ENCODE peak calls at places on chromosomes 16 and 17, in ten cellular contexts. One of them, this sample, is unnamed.

GRCh38 chr17:44353656-44354331 is 8.7 kb downstream of the GRN start:
- DNase-seq in mesendoderm: peak
- DNase-seq in pancreas: no peak
- DNase-seq in ascending aorta: no peak
- DNase-seq in CD4-positive, alpha-beta memory T cell: no peak
- DNase-seq in prostate gland: no peak
- DNase-seq in left lung: peak
- DNase-seq in AG04450: no peak
- DNase-seq in stomach: peak
- DNase-seq in H1: peak
- DNase-seq in this sample: peak

GRCh38 chr16:78024159-78024558 is 1.8 kb downstream of the CLEC3A start:
- DNase-seq in mesendoderm: no peak
- DNase-seq in AG04450: no peak
- DNase-seq in ascending aorta: no peak
- DNase-seq in H1: no peak
- DNase-seq in prostate gland: no peak
- DNase-seq in CD4-positive, alpha-beta memory T cell: no peak
- DNase-seq in pancreas: no peak
- DNase-seq in left lung: no peak
- DNase-seq in stomach: no peak
- DNase-seq in this sample: no peak

GRCh38 chr16:58123896-58124600 is 5.1 kb downstream of the CFAP20 start:
- DNase-seq in mesendoderm: no peak
- DNase-seq in stomach: no peak
- DNase-seq in AG04450: no peak
- DNase-seq in prostate gland: no peak
- DNase-seq in pancreas: no peak
- DNase-seq in H1: no peak
- DNase-seq in ascending aorta: no peak
- DNase-seq in left lung: no peak
- DNase-seq in CD4-positive, alpha-beta memory T cell: no peak
- DNase-seq in this sample: no peak

GRCh38 chr16:8103649-8104289 is 486.5 kb downstream of the TMEM114 start:
- DNase-seq in H1: no peak
- DNase-seq in pancreas: no peak
- DNase-seq in prostate gland: no peak
- DNase-seq in AG04450: no peak
- DNase-seq in stomach: no peak
- DNase-seq in ascending aorta: no peak
- DNase-seq in CD4-positive, alpha-beta memory T cell: no peak
- DNase-seq in left lung: no peak
- DNase-seq in mesendoderm: no peak
- DNase-seq in this sample: no peak

GRCh38 chr17:1197379-1197778 is 17.6 kb upstream of the ABR start:
- DNase-seq in CD4-positive, alpha-beta memory T cell: no peak
- DNase-seq in pancreas: no peak
- DNase-seq in ascending aorta: no peak
- DNase-seq in stomach: no peak
- DNase-seq in left lung: peak
- DNase-seq in H1: no peak
- DNase-seq in prostate gland: no peak
- DNase-seq in mesendoderm: no peak
- DNase-seq in AG04450: no peak
- DNase-seq in this sample: no peak

GRCh38 chr16:89114159-89114981 is 20.7 kb downstream of the ACSF3 start:
- DNase-seq in pancreas: no peak
- DNase-seq in left lung: peak
- DNase-seq in ascending aorta: no peak
- DNase-seq in CD4-positive, alpha-beta memory T cell: no peak
- DNase-seq in prostate gland: no peak
- DNase-seq in AG04450: no peak
- DNase-seq in H1: no peak
- DNase-seq in stomach: no peak
- DNase-seq in mesendoderm: peak
- DNase-seq in this sample: peak

GRCh38 chr16:12459401-12459791 is 344.3 kb downstream of the CPPED1 start:
- DNase-seq in CD4-positive, alpha-beta memory T cell: no peak
- DNase-seq in left lung: peak
- DNase-seq in pancreas: no peak
- DNase-seq in prostate gland: no peak
- DNase-seq in AG04450: no peak
- DNase-seq in H1: no peak
- DNase-seq in mesendoderm: no peak
- DNase-seq in stomach: peak
- DNase-seq in ascending aorta: peak
- DNase-seq in this sample: no peak

GRCh38 chr17:17347234-17347955 is 44.2 kb downstream of the NT5M start:
- DNase-seq in pancreas: no peak
- DNase-seq in mesendoderm: no peak
- DNase-seq in left lung: peak
- DNase-seq in H1: no peak
- DNase-seq in ascending aorta: no peak
- DNase-seq in stomach: peak
- DNase-seq in AG04450: no peak
- DNase-seq in CD4-positive, alpha-beta memory T cell: no peak
- DNase-seq in prostate gland: no peak
- DNase-seq in this sample: no peak

GRCh38 chr17:42438600-42439567 is 15.8 kb upstream of the CAVIN1 start:
- DNase-seq in ascending aorta: no peak
- DNase-seq in stomach: peak
- DNase-seq in left lung: no peak
- DNase-seq in mesendoderm: peak
- DNase-seq in CD4-positive, alpha-beta memory T cell: no peak
- DNase-seq in H1: no peak
- DNase-seq in AG04450: no peak
- DNase-seq in pancreas: no peak
- DNase-seq in prostate gland: no peak
- DNase-seq in this sample: no peak

GRCh38 chr16:80804451-80805383 is at the start of gene CDYL2:
- DNase-seq in H1: peak
- DNase-seq in AG04450: no peak
- DNase-seq in left lung: peak
- DNase-seq in prostate gland: peak
- DNase-seq in mesendoderm: no peak
- DNase-seq in CD4-positive, alpha-beta memory T cell: peak
- DNase-seq in ascending aorta: no peak
- DNase-seq in stomach: peak
- DNase-seq in pancreas: peak
- DNase-seq in this sample: no peak

GRCh38 chr16:86018487-86018886 is 119.5 kb downstream of the IRF8 start:
- DNase-seq in CD4-positive, alpha-beta memory T cell: no peak
- DNase-seq in ascending aorta: peak
- DNase-seq in H1: no peak
- DNase-seq in AG04450: no peak
- DNase-seq in mesendoderm: peak
- DNase-seq in stomach: no peak
- DNase-seq in left lung: no peak
- DNase-seq in pancreas: no peak
- DNase-seq in prostate gland: no peak
- DNase-seq in this sample: no peak

GRCh38 chr17:58763263-58763662 is 7.6 kb downstream of the PPM1E start:
- DNase-seq in left lung: no peak
- DNase-seq in H1: no peak
- DNase-seq in mesendoderm: no peak
- DNase-seq in stomach: no peak
- DNase-seq in AG04450: no peak
- DNase-seq in prostate gland: no peak
- DNase-seq in CD4-positive, alpha-beta memory T cell: no peak
- DNase-seq in ascending aorta: no peak
- DNase-seq in pancreas: no peak
- DNase-seq in this sample: no peak

GRCh38 chr17:58757162-58757613 is 1.5 kb downstream of the PPM1E start:
- DNase-seq in CD4-positive, alpha-beta memory T cell: no peak
- DNase-seq in pancreas: no peak
- DNase-seq in ascending aorta: no peak
- DNase-seq in AG04450: no peak
- DNase-seq in stomach: no peak
- DNase-seq in prostate gland: no peak
- DNase-seq in left lung: no peak
- DNase-seq in H1: no peak
- DNase-seq in mesendoderm: no peak
- DNase-seq in this sample: no peak

GRCh38 chr17:58758890-58759289 is 3.2 kb downstream of the PPM1E start:
- DNase-seq in H1: no peak
- DNase-seq in stomach: no peak
- DNase-seq in mesendoderm: no peak
- DNase-seq in pancreas: no peak
- DNase-seq in left lung: no peak
- DNase-seq in ascending aorta: no peak
- DNase-seq in AG04450: no peak
- DNase-seq in prostate gland: no peak
- DNase-seq in CD4-positive, alpha-beta memory T cell: no peak
- DNase-seq in this sample: no peak

GRCh38 chr17:58759522-58759921 is 3.9 kb downstream of the PPM1E start:
- DNase-seq in left lung: no peak
- DNase-seq in pancreas: no peak
- DNase-seq in ascending aorta: no peak
- DNase-seq in H1: no peak
- DNase-seq in stomach: no peak
- DNase-seq in AG04450: no peak
- DNase-seq in CD4-positive, alpha-beta memory T cell: no peak
- DNase-seq in prostate gland: no peak
- DNase-seq in mesendoderm: no peak
- DNase-seq in this sample: no peak

GRCh38 chr17:58760248-58760647 is 4.6 kb downstream of the PPM1E start:
- DNase-seq in mesendoderm: no peak
- DNase-seq in ascending aorta: no peak
- DNase-seq in pancreas: no peak
- DNase-seq in H1: no peak
- DNase-seq in stomach: no peak
- DNase-seq in AG04450: no peak
- DNase-seq in prostate gland: no peak
- DNase-seq in CD4-positive, alpha-beta memory T cell: no peak
- DNase-seq in left lung: no peak
- DNase-seq in this sample: no peak
- H3K27ac ChIP-seq in mesendoderm: no peak
- H3K27ac ChIP-seq in ascending aorta: no peak
- H3K27ac ChIP-seq in pancreas: no peak
- H3K27ac ChIP-seq in H1: no peak
- H3K27ac ChIP-seq in stomach: no peak
- H3K27ac ChIP-seq in AG04450: no peak
- H3K27ac ChIP-seq in prostate gland: no peak
- H3K27ac ChIP-seq in CD4-positive, alpha-beta memory T cell: no peak
- H3K27ac ChIP-seq in left lung: no peak
- H3K27ac ChIP-seq in this sample: no peak

GRCh38 chr16:65038125-65038524 is 83.7 kb downstream of the CDH11 start:
- DNase-seq in CD4-positive, alpha-beta memory T cell: no peak
- DNase-seq in pancreas: no peak
- DNase-seq in left lung: no peak
- DNase-seq in H1: no peak
- DNase-seq in mesendoderm: peak
- DNase-seq in stomach: no peak
- DNase-seq in prostate gland: no peak
- DNase-seq in ascending aorta: no peak
- DNase-seq in AG04450: no peak
- DNase-seq in this sample: no peak
- H3K4me3 ChIP-seq in CD4-positive, alpha-beta memory T cell: no peak
- H3K4me3 ChIP-seq in pancreas: no peak
- H3K4me3 ChIP-seq in left lung: no peak
- H3K4me3 ChIP-seq in H1: no peak
- H3K4me3 ChIP-seq in mesendoderm: no peak
- H3K4me3 ChIP-seq in stomach: no peak
- H3K4me3 ChIP-seq in prostate gland: no peak
- H3K4me3 ChIP-seq in ascending aorta: no peak
- H3K4me3 ChIP-seq in AG04450: no peak
- H3K4me3 ChIP-seq in this sample: no peak

DNA sequence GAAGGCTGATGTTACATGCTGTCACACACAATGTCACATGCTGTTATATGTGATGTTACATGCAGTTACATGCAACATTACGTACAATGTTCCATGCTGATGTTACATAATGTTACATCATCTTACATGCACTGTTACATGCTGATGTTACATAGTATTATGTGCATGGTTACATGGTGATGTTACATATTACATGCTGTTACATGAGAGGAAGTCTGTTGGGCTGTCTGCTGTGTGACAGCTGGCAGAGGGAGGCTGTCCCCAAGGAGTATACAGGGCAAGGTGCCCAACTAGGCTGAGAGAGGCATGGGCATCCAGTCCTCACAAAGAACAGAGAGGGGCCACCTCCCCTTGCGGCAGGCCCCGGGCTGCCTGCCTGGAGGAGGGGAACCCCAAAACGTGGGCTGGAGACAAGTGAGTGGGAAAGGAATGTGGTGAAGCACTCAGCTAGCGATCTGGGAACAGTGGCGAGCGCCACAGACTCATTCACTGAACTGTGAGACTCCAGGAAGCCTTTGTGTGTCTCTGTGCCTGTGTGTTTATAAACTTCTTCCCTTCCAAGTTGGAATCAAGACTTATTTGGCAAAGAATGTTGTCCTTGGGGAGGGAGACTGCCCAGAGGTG is 30.6 kb downstream of the TMEM92 start:
- DNase-seq in AG04450: no peak
- DNase-seq in CD4-positive, alpha-beta memory T cell: no peak
- DNase-seq in mesendoderm: no peak
- DNase-seq in left lung: no peak
- DNase-seq in ascending aorta: no peak
- DNase-seq in H1: no peak
- DNase-seq in pancreas: no peak
- DNase-seq in prostate gland: no peak
- DNase-seq in stomach: peak
- DNase-seq in this sample: no peak
- H3K27ac ChIP-seq in AG04450: peak
- H3K27ac ChIP-seq in CD4-positive, alpha-beta memory T cell: no peak
- H3K27ac ChIP-seq in mesendoderm: no peak
- H3K27ac ChIP-seq in left lung: no peak
- H3K27ac ChIP-seq in ascending aorta: peak
- H3K27ac ChIP-seq in H1: no peak
- H3K27ac ChIP-seq in pancreas: no peak
- H3K27ac ChIP-seq in prostate gland: peak
- H3K27ac ChIP-seq in stomach: peak
- H3K27ac ChIP-seq in this sample: no peak

DNA sequence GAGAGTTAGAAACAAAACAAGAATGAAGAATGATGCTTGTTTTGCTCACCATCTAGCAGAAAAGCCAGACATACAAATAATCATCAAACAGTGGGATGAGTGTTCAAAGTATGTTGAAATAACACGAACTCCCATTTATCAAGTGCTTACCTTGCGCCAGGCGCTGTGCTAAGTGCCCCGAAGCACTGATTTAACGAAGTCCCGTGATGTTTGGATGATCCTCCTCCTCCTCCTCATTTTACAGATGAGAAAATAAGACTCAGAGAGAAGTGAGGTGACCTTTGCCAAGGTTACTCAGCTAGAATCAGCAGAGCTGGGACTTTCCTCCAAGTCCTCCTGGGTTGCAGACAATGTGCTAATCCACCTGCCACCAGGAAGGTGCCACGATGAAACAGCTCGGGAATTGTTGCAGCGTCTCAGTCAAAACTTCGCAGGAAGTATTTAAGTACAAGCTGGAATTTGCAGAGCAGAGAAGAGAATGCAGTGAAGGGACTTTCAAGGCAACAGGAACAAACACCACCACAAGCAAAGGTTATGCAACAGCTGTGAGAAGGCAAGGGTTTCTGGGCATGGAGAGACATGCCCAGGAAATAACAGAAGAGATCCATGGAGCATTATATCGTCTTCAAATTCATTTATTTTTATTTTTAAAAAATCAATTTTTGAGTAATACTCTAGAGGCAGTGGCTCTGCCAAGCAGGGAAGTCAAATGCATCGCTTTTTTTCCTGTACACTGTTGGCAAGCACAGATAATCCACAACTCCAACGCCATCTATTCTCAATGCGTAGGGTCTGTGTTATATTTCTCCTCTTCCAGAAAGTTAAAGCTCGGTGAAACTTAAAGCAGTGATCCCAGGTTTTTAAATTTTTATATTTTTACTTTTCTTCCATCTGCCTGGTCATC is 11.1 kb downstream of the PRCD start:
- DNase-seq in H1: no peak
- DNase-seq in CD4-positive, alpha-beta memory T cell: no peak
- DNase-seq in stomach: no peak
- DNase-seq in left lung: no peak
- DNase-seq in mesendoderm: peak
- DNase-seq in AG04450: no peak
- DNase-seq in ascending aorta: no peak
- DNase-seq in pancreas: no peak
- DNase-seq in prostate gland: peak
- DNase-seq in this sample: peak
- H3K4me3 ChIP-seq in H1: no peak
- H3K4me3 ChIP-seq in CD4-positive, alpha-beta memory T cell: no peak
- H3K4me3 ChIP-seq in stomach: no peak
- H3K4me3 ChIP-seq in left lung: peak
- H3K4me3 ChIP-seq in mesendoderm: no peak
- H3K4me3 ChIP-seq in AG04450: no peak
- H3K4me3 ChIP-seq in ascending aorta: no peak
- H3K4me3 ChIP-seq in pancreas: no peak
- H3K4me3 ChIP-seq in prostate gland: no peak
- H3K4me3 ChIP-seq in this sample: no peak